ENCODE peak calls at places on chromosomes 11 and 22, in five cellular contexts. W is endothelial cell of umbilical vein, E is GM12878, P is GM23338, B is HCT116. C is an unnamed sample.

GRCh38 chr11:358129-358805 is 11.0 kb upstream of the B4GALNT4 start:
- DNase-seq in W (no peak), E (no peak), P (no peak), B (no peak), C (no peak)

GRCh38 chr11:117269856-117270255 is 21.3 kb upstream of the BACE1-AS start:
- DNase-seq in W (no peak), E (no peak), P (no peak), B (no peak), C (no peak)

GRCh38 chr11:75078233-75078632 is 18.4 kb downstream of the OR2AT4 start:
- DNase-seq in W (no peak), E (no peak), P (peak), B (peak), C (no peak)

GRCh38 chr11:12958984-12959383 is 50.1 kb upstream of the RASSF10 start:
- DNase-seq in W (no peak), E (no peak), P (no peak), B (no peak), C (no peak)

GRCh38 chr11:111422494-111423249 is 43.6 kb upstream of the POU2AF1 start:
- DNase-seq in W (no peak), E (no peak), P (peak), B (peak), C (no peak)

GRCh38 chr11:35927730-35928129 is 16.1 kb upstream of the LDLRAD3 start:
- DNase-seq in W (no peak), E (no peak), P (no peak), B (no peak), C (no peak)

GRCh38 chr22:35592418-35592967 is 24.6 kb downstream of the MB start:
- DNase-seq in W (no peak), E (no peak), P (no peak), B (no peak), C (no peak)

GRCh38 chr11:1203505-1204271 is 19.2 kb upstream of the MUC5B start:
- DNase-seq in W (no peak), E (no peak), P (no peak), B (peak), C (no peak)

GRCh38 chr11:43579919-43580276 is 100.6 kb upstream of the HSD17B12 start:
- DNase-seq in W (no peak), E (no peak), P (peak), B (no peak), C (no peak)

GRCh38 chr11:1772270-1773130 is 8.8 kb upstream of the CTSD start:
- DNase-seq in W (peak), E (no peak), P (peak), B (peak), C (no peak)

GRCh38 chr11:6320411-6321207 is at the start of gene CAVIN3:
- DNase-seq in W (peak), E (peak), P (peak), B (peak), C (no peak)

GRCh38 chr22:23110190-23110921 is 31.4 kb downstream of the RSPH14 start:
- DNase-seq in W (peak), E (no peak), P (no peak), B (no peak), C (no peak)

GRCh38 chr11:18012314-18012905 is 437 bp downstream of the SERGEF start:
- DNase-seq in W (peak), E (no peak), P (peak), B (no peak), C (no peak)

GRCh38 chr22:23838686-23839468 is at the start of gene DERL3:
- DNase-seq in W (peak), E (peak), P (peak), B (no peak), C (peak)

GRCh38 chr11:116420770-116421528 is 351.8 kb downstream of the BUD13 start:
- DNase-seq in W (no peak), E (no peak), P (no peak), B (peak), C (no peak)

GRCh38 chr11:126421243-126421642 is 65.8 kb downstream of the ST3GAL4 start:
- DNase-seq in W (no peak), E (no peak), P (no peak), B (no peak), C (no peak)

GRCh38 chr11:69640995-69641581 is at the start of gene CCND1:
- DNase-seq in W (peak), E (no peak), P (peak), B (peak), C (peak)

DNA sequence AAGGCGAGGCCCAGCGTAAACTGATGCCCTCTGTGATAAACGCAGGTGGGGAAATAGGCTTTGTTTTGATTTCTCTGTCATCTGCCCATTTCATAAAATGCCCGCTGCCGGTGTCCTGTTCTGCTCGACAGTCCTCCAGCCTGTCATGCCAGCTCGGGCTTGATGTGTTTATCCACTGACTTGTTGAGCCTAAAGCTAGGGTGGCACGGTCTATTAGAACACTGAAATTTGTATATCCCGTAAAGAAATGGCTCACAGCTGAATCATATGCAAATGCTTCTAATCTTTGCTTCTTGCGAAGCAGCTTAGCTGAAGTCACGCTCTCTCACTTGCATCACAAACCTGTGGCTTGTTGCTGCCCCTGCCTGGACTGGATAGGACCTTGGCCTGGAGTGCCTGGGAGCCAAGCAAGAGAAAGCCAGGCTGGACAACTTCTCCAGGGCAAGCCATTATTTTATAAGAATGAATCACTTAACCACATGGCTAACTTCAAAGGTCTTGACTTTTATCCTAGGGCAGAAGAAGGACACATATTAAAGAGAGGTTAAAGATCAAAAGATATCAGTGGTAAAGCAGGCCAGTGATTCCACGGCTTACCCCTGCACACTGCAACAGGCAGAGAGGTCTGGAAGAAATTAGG is 33.1 kb downstream of the EHF start:
- DNase-seq in W (no peak), E (no peak), P (no peak), B (peak), C (no peak)
- TF ChIP-seq POLR2AphosphoS5 in W (no peak), E (no peak), P (no peak), B (peak), C (no peak)

DNA sequence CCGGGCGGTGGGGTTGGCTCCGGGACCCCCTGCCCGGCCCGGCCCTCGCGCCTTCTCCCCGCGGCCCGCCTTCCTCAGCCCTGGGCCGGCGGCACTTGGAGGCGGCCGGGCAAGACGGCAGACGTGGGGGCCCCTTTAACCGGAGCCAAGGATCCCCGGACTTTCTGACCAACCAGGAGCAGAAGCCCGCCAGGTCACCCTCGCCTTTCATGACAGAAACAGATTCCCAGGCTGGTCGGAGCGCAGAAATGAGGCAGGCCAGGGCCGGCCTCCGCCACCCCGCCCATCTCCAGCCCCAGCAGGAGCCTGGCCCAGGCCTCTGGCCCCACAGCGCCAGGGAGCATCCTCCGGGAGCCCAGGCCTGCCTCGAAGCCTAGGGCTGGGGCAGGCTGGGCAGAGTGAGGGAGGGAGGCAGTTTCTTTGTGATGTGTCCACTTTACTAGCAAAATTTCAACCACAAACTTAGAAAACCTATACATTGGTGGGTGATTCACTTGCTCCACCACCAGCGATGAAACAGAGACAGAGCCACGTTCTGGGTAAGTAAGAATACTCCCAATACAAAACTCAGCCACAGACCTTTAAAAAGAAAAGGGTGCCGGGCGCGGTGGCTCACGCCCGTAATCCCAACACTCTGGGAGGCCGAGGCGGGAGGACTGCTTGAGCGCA is 22.5 kb downstream of the CDKN1C start:
- DNase-seq in W (no peak), E (no peak), P (peak), B (no peak), C (no peak)
- TF ChIP-seq EZH2 in W (peak), E (no peak), P (no peak), B (no peak), C (no peak)

GRCh38 chr11:3669742-3670183 is 1.4 kb downstream of the CHRNA10 start:
- DNase-seq in W (no peak), E (no peak), P (no peak), B (no peak), C (no peak)

GRCh38 chr11:3666023-3666530 is 5.1 kb downstream of the CHRNA10 start:
- DNase-seq in W (no peak), E (no peak), P (no peak), B (no peak), C (no peak)

GRCh38 chr11:3671334-3672254 is at the start of gene CHRNA10:
- DNase-seq in W (no peak), E (no peak), P (peak), B (no peak), C (no peak)

GRCh38 chr11:3667149-3668035 is 3.8 kb downstream of the CHRNA10 start:
- DNase-seq in W (no peak), E (no peak), P (no peak), B (no peak), C (no peak)

GRCh38 chr11:3669128-3669527 is 2.1 kb downstream of the CHRNA10 start:
- DNase-seq in W (no peak), E (no peak), P (no peak), B (no peak), C (no peak)
- H3K27ac ChIP-seq in W (no peak), E (no peak), P (no peak), B (no peak), C (no peak)

GRCh38 chr11:118917488-118918127 is 8.1 kb downstream of the BCL9L start:
- DNase-seq in W (no peak), E (no peak), P (no peak), B (no peak), C (no peak)
- TF ChIP-seq POLR2AphosphoS5 in W (no peak), E (no peak), P (no peak), B (no peak), C (no peak)

DNA sequence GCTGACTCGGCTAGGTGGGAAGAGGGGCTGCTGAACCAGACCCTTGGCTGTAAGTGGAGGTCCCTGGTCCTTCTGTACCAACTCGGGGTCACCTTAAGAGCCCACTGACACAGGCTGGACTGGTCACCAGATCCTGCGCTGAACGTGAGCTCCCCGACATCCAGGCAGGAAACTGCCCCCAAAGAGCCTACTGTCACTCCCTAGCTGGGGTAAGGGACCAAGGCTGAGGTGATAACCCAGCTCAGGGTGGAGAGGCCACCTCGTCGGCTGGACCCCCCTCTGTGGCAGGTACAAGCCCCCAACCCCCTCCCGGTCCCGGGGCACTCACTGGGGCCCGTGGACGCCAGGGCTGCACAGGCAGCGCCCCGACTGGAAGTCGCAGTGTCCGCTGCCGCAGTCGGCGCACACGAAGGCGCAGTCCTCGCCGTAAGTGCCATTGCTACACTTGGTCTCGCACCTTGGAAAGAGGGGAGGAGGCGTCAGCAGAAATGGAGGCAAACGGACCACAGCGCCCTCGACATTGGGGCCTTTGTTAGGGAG is 7.5 kb downstream of the SCARF2 start:
- DNase-seq in W (no peak), E (no peak), P (no peak), B (no peak), C (no peak)
- TF ChIP-seq EZH2 in W (no peak), E (no peak), P (no peak), B (no peak), C (no peak)

C was measured in SK-N-MC.